ENCODE peak calls at places on chromosome 2, in nine cellular contexts. One of them, this sample, is unnamed. For H3K36me3, the result is how much of the 10 kb centered on the place peaks cover.

GRCh38 chr2:126905991-126906390 is 7.3 kb downstream of the TEX51 start:
- DNase-seq in heart right ventricle: no peak
- DNase-seq in small intestine: no peak
- DNase-seq in endothelial cell of umbilical vein: no peak
- DNase-seq in colonic mucosa: peak
- DNase-seq in right lobe of liver: no peak
- DNase-seq in heart left ventricle: no peak
- DNase-seq in CD4-positive, CD25-positive, alpha-beta regulatory T cell: no peak
- DNase-seq in A673: no peak
- DNase-seq in this sample: no peak

GRCh38 chr2:77578354-77578753 is 56.2 kb upstream of the LRRTM4 start:
- DNase-seq in heart right ventricle: no peak
- DNase-seq in small intestine: peak
- DNase-seq in endothelial cell of umbilical vein: no peak
- DNase-seq in colonic mucosa: no peak
- DNase-seq in right lobe of liver: no peak
- DNase-seq in heart left ventricle: no peak
- DNase-seq in CD4-positive, CD25-positive, alpha-beta regulatory T cell: no peak
- DNase-seq in A673: peak
- DNase-seq in this sample: peak

GRCh38 chr2:72207334-72207733 is 59.7 kb upstream of the CYP26B1 start:
- DNase-seq in heart right ventricle: no peak
- DNase-seq in small intestine: no peak
- DNase-seq in endothelial cell of umbilical vein: no peak
- DNase-seq in colonic mucosa: no peak
- DNase-seq in right lobe of liver: no peak
- DNase-seq in heart left ventricle: no peak
- DNase-seq in CD4-positive, CD25-positive, alpha-beta regulatory T cell: no peak
- DNase-seq in A673: no peak
- DNase-seq in this sample: no peak

GRCh38 chr2:216713691-216714411 is 18.5 kb upstream of the IGFBP5 start:
- DNase-seq in heart right ventricle: peak
- DNase-seq in small intestine: no peak
- DNase-seq in endothelial cell of umbilical vein: no peak
- DNase-seq in colonic mucosa: no peak
- DNase-seq in right lobe of liver: no peak
- DNase-seq in heart left ventricle: peak
- DNase-seq in CD4-positive, CD25-positive, alpha-beta regulatory T cell: no peak
- DNase-seq in A673: peak
- DNase-seq in this sample: no peak

GRCh38 chr2:5673861-5674240 is 18.3 kb upstream of the SOX11 start:
- DNase-seq in heart right ventricle: no peak
- DNase-seq in small intestine: no peak
- DNase-seq in endothelial cell of umbilical vein: no peak
- DNase-seq in colonic mucosa: no peak
- DNase-seq in right lobe of liver: no peak
- DNase-seq in heart left ventricle: no peak
- DNase-seq in CD4-positive, CD25-positive, alpha-beta regulatory T cell: no peak
- DNase-seq in A673: peak
- DNase-seq in this sample: no peak

GRCh38 chr2:48482774-48483173 is 47.2 kb upstream of the STON1 start:
- DNase-seq in heart right ventricle: no peak
- DNase-seq in small intestine: no peak
- DNase-seq in endothelial cell of umbilical vein: peak
- DNase-seq in colonic mucosa: no peak
- DNase-seq in right lobe of liver: no peak
- DNase-seq in heart left ventricle: no peak
- DNase-seq in CD4-positive, CD25-positive, alpha-beta regulatory T cell: no peak
- DNase-seq in A673: peak
- DNase-seq in this sample: no peak

GRCh38 chr2:12330916-12331315 is 385.8 kb upstream of the TRIB2 start:
- DNase-seq in heart right ventricle: no peak
- DNase-seq in small intestine: no peak
- DNase-seq in endothelial cell of umbilical vein: no peak
- DNase-seq in colonic mucosa: no peak
- DNase-seq in right lobe of liver: no peak
- DNase-seq in heart left ventricle: no peak
- DNase-seq in CD4-positive, CD25-positive, alpha-beta regulatory T cell: no peak
- DNase-seq in A673: no peak
- DNase-seq in this sample: no peak

GRCh38 chr2:17538844-17539554 is 1.5 kb upstream of the VSNL1 start:
- DNase-seq in heart right ventricle: peak
- DNase-seq in small intestine: no peak
- DNase-seq in endothelial cell of umbilical vein: peak
- DNase-seq in colonic mucosa: peak
- DNase-seq in right lobe of liver: peak
- DNase-seq in heart left ventricle: peak
- DNase-seq in CD4-positive, CD25-positive, alpha-beta regulatory T cell: no peak
- DNase-seq in A673: peak
- DNase-seq in this sample: no peak

GRCh38 chr2:113854970-113855740 is 34.7 kb upstream of the ACTR3 start:
- DNase-seq in heart right ventricle: no peak
- DNase-seq in small intestine: no peak
- DNase-seq in endothelial cell of umbilical vein: no peak
- DNase-seq in colonic mucosa: no peak
- DNase-seq in right lobe of liver: no peak
- DNase-seq in heart left ventricle: no peak
- DNase-seq in CD4-positive, CD25-positive, alpha-beta regulatory T cell: no peak
- DNase-seq in A673: no peak
- DNase-seq in this sample: no peak

GRCh38 chr2:3651686-3652516 is 6.1 kb upstream of the ALLC start:
- DNase-seq in heart right ventricle: peak
- DNase-seq in small intestine: peak
- DNase-seq in endothelial cell of umbilical vein: peak
- DNase-seq in colonic mucosa: peak
- DNase-seq in right lobe of liver: no peak
- DNase-seq in heart left ventricle: peak
- DNase-seq in CD4-positive, CD25-positive, alpha-beta regulatory T cell: peak
- DNase-seq in A673: peak
- DNase-seq in this sample: no peak

GRCh38 chr2:134155134-134155533 is 98.7 kb upstream of the MGAT5 start:
- DNase-seq in heart right ventricle: no peak
- DNase-seq in small intestine: no peak
- DNase-seq in endothelial cell of umbilical vein: no peak
- DNase-seq in colonic mucosa: no peak
- DNase-seq in right lobe of liver: no peak
- DNase-seq in heart left ventricle: no peak
- DNase-seq in CD4-positive, CD25-positive, alpha-beta regulatory T cell: no peak
- DNase-seq in A673: no peak
- DNase-seq in this sample: no peak

GRCh38 chr2:211503856-211504255 is 947.5 kb downstream of the CPS1 start:
- DNase-seq in heart right ventricle: no peak
- DNase-seq in small intestine: no peak
- DNase-seq in endothelial cell of umbilical vein: no peak
- DNase-seq in colonic mucosa: no peak
- DNase-seq in right lobe of liver: no peak
- DNase-seq in heart left ventricle: no peak
- DNase-seq in CD4-positive, CD25-positive, alpha-beta regulatory T cell: no peak
- DNase-seq in A673: no peak
- DNase-seq in this sample: no peak

GRCh38 chr2:178949151-178949550 is 100.8 kb downstream of the CCDC141 start:
- DNase-seq in heart right ventricle: no peak
- DNase-seq in small intestine: no peak
- DNase-seq in endothelial cell of umbilical vein: no peak
- DNase-seq in colonic mucosa: no peak
- DNase-seq in right lobe of liver: no peak
- DNase-seq in heart left ventricle: no peak
- DNase-seq in CD4-positive, CD25-positive, alpha-beta regulatory T cell: no peak
- DNase-seq in A673: no peak
- DNase-seq in this sample: no peak

GRCh38 chr2:27212626-27213471 is 781 bp upstream of the SLC5A6 start:
- DNase-seq in heart right ventricle: no peak
- DNase-seq in small intestine: peak
- DNase-seq in endothelial cell of umbilical vein: no peak
- DNase-seq in colonic mucosa: peak
- DNase-seq in right lobe of liver: no peak
- DNase-seq in heart left ventricle: no peak
- DNase-seq in CD4-positive, CD25-positive, alpha-beta regulatory T cell: peak
- DNase-seq in A673: peak
- DNase-seq in this sample: no peak

GRCh38 chr2:42581257-42581656 is 12.8 kb downstream of the MTA3 start:
- DNase-seq in heart right ventricle: no peak
- DNase-seq in small intestine: no peak
- DNase-seq in endothelial cell of umbilical vein: no peak
- DNase-seq in colonic mucosa: no peak
- DNase-seq in right lobe of liver: no peak
- DNase-seq in heart left ventricle: no peak
- DNase-seq in CD4-positive, CD25-positive, alpha-beta regulatory T cell: no peak
- DNase-seq in A673: no peak
- DNase-seq in this sample: no peak
- H3K36me3 ChIP-seq in heart right ventricle: half or more
- H3K36me3 ChIP-seq in small intestine: under half
- H3K36me3 ChIP-seq in endothelial cell of umbilical vein: under half
- H3K36me3 ChIP-seq in colonic mucosa: under half
- H3K36me3 ChIP-seq in right lobe of liver: under half
- H3K36me3 ChIP-seq in heart left ventricle: half or more
- H3K36me3 ChIP-seq in CD4-positive, CD25-positive, alpha-beta regulatory T cell: under half
- H3K36me3 ChIP-seq in A673: under half
- H3K36me3 ChIP-seq in this sample: half or more

DNA sequence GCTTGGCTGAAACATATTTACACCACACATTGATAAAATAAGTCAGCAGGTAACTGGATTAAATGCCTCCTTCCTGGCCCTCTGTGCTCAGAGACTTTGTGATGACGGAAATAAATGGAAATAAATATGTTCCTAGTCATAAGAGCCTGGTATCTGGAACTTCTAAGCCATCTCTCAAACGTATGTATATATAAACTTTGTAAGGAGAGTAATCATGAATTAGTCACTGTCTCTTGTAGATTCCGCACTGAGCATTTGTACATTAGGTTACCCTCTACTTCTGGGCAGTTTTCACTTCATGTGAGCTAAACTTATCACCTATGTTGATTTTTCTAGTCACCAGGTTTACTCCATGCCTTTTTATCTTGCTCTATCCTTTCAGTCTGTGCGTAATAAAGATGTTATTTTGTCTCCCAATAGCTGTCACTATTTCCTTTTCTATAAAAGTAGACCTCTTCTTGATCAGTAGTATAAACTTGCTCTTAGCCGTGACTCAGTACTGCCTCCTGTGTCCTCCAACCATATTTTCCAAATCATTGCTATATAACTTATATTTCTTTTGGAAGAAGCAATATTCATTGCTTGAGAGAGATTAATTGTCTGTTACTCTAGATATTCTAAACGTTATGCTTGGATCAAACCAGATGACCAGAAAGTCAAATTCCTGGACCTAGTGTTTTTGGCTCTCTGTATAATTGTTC is 53.2 kb downstream of the FEZ2 start:
- DNase-seq in heart right ventricle: no peak
- DNase-seq in small intestine: no peak
- DNase-seq in endothelial cell of umbilical vein: no peak
- DNase-seq in colonic mucosa: no peak
- DNase-seq in right lobe of liver: no peak
- DNase-seq in heart left ventricle: no peak
- DNase-seq in CD4-positive, CD25-positive, alpha-beta regulatory T cell: no peak
- DNase-seq in A673: no peak
- DNase-seq in this sample: no peak
- H3K36me3 ChIP-seq in heart right ventricle: half or more
- H3K36me3 ChIP-seq in small intestine: under half
- H3K36me3 ChIP-seq in endothelial cell of umbilical vein: under half
- H3K36me3 ChIP-seq in colonic mucosa: under half
- H3K36me3 ChIP-seq in right lobe of liver: under half
- H3K36me3 ChIP-seq in heart left ventricle: half or more
- H3K36me3 ChIP-seq in CD4-positive, CD25-positive, alpha-beta regulatory T cell: under half
- H3K36me3 ChIP-seq in A673: under half
- H3K36me3 ChIP-seq in this sample: under half

GRCh38 chr2:55883339-55883738 is 40.2 kb downstream of the EFEMP1 start:
- DNase-seq in heart right ventricle: peak
- DNase-seq in small intestine: no peak
- DNase-seq in endothelial cell of umbilical vein: peak
- DNase-seq in colonic mucosa: no peak
- DNase-seq in right lobe of liver: no peak
- DNase-seq in heart left ventricle: no peak
- DNase-seq in CD4-positive, CD25-positive, alpha-beta regulatory T cell: no peak
- DNase-seq in A673: no peak
- DNase-seq in this sample: no peak
- H3K36me3 ChIP-seq in heart right ventricle: under half
- H3K36me3 ChIP-seq in small intestine: under half
- H3K36me3 ChIP-seq in endothelial cell of umbilical vein: under half
- H3K36me3 ChIP-seq in colonic mucosa: under half
- H3K36me3 ChIP-seq in right lobe of liver: under half
- H3K36me3 ChIP-seq in heart left ventricle: under half
- H3K36me3 ChIP-seq in CD4-positive, CD25-positive, alpha-beta regulatory T cell: under half
- H3K36me3 ChIP-seq in A673: under half
- H3K36me3 ChIP-seq in this sample: under half

GRCh38 chr2:131148426-131148825 is 43.3 kb downstream of the PLEKHB2 start:
- DNase-seq in heart right ventricle: no peak
- DNase-seq in small intestine: no peak
- DNase-seq in endothelial cell of umbilical vein: no peak
- DNase-seq in colonic mucosa: no peak
- DNase-seq in right lobe of liver: no peak
- DNase-seq in heart left ventricle: no peak
- DNase-seq in CD4-positive, CD25-positive, alpha-beta regulatory T cell: no peak
- DNase-seq in A673: no peak
- DNase-seq in this sample: no peak
- H3K36me3 ChIP-seq in heart right ventricle: half or more
- H3K36me3 ChIP-seq in small intestine: under half
- H3K36me3 ChIP-seq in endothelial cell of umbilical vein: under half
- H3K36me3 ChIP-seq in colonic mucosa: under half
- H3K36me3 ChIP-seq in right lobe of liver: under half
- H3K36me3 ChIP-seq in heart left ventricle: half or more
- H3K36me3 ChIP-seq in CD4-positive, CD25-positive, alpha-beta regulatory T cell: half or more
- H3K36me3 ChIP-seq in A673: under half
- H3K36me3 ChIP-seq in this sample: under half

GRCh38 chr2:32482466-32482865 is 125.6 kb downstream of the BIRC6 start:
- DNase-seq in heart right ventricle: no peak
- DNase-seq in small intestine: no peak
- DNase-seq in endothelial cell of umbilical vein: no peak
- DNase-seq in colonic mucosa: no peak
- DNase-seq in right lobe of liver: no peak
- DNase-seq in heart left ventricle: no peak
- DNase-seq in CD4-positive, CD25-positive, alpha-beta regulatory T cell: no peak
- DNase-seq in A673: no peak
- DNase-seq in this sample: no peak
- H3K36me3 ChIP-seq in heart right ventricle: half or more
- H3K36me3 ChIP-seq in small intestine: under half
- H3K36me3 ChIP-seq in endothelial cell of umbilical vein: under half
- H3K36me3 ChIP-seq in colonic mucosa: under half
- H3K36me3 ChIP-seq in right lobe of liver: under half
- H3K36me3 ChIP-seq in heart left ventricle: half or more
- H3K36me3 ChIP-seq in CD4-positive, CD25-positive, alpha-beta regulatory T cell: half or more
- H3K36me3 ChIP-seq in A673: half or more
- H3K36me3 ChIP-seq in this sample: half or more

DNA sequence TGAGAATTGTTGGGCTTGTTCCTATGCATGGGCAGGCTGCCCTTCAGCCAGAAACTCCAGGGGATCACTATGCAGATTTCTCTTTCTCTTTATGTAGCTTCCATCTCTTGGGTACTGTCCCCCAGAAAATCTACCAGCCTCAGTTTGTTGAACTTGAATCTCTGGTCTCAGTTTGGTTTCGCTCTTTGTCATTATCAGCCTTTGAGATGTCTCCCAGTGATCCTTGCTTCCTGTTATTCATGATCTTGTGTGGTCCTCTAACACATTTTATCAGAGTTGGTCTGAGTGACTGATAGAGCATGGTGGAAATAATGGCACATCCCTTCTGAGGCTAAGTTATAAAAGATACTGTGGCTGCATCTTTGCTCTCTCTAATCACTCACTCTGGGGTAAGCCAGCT is 7.8 kb downstream of the TMEM87B start:
- DNase-seq in heart right ventricle: no peak
- DNase-seq in small intestine: no peak
- DNase-seq in endothelial cell of umbilical vein: no peak
- DNase-seq in colonic mucosa: no peak
- DNase-seq in right lobe of liver: no peak
- DNase-seq in heart left ventricle: no peak
- DNase-seq in CD4-positive, CD25-positive, alpha-beta regulatory T cell: no peak
- DNase-seq in A673: no peak
- DNase-seq in this sample: no peak
- H3K36me3 ChIP-seq in heart right ventricle: half or more
- H3K36me3 ChIP-seq in small intestine: under half
- H3K36me3 ChIP-seq in endothelial cell of umbilical vein: under half
- H3K36me3 ChIP-seq in colonic mucosa: under half
- H3K36me3 ChIP-seq in right lobe of liver: under half
- H3K36me3 ChIP-seq in heart left ventricle: half or more
- H3K36me3 ChIP-seq in CD4-positive, CD25-positive, alpha-beta regulatory T cell: half or more
- H3K36me3 ChIP-seq in A673: under half
- H3K36me3 ChIP-seq in this sample: under half